ENCODE peak calls at places on chromosomes 3 and 15, in seven cellular contexts. Q is endothelial cell of umbilical vein; G is cardiac muscle cell; M is CD4-positive, alpha-beta memory T cell; F is WERI-Rb-1; I is AG04450; W is mesendoderm. C is an unnamed sample.

GRCh38 chr15:51336011-51336410 is 2.4 kb downstream of the CYP19A1 start:
- DNase-seq in Q (no peak), G (no peak), M (no peak), F (no peak), I (no peak), W (no peak), C (no peak)

GRCh38 chr3:139564290-139564861 is 24.8 kb upstream of the RBP1 start:
- DNase-seq in Q (no peak), G (peak; percentile 23), M (no peak), F (peak; percentile 59), I (no peak), W (peak; percentile 57), C (no peak)

GRCh38 chr3:177658354-177658753 is 461.1 kb upstream of the TBL1XR1 start:
- DNase-seq in Q (no peak), G (no peak), M (no peak), F (no peak), I (no peak), W (no peak), C (no peak)

GRCh38 chr3:46293991-46294833 is 52.0 kb downstream of the CCR3 start:
- DNase-seq in Q (no peak), G (no peak), M (no peak), F (no peak), I (no peak), W (no peak), C (no peak)

GRCh38 chr15:98000249-98001203 is 40.0 kb downstream of the ARRDC4 start:
- DNase-seq in Q (no peak), G (no peak), M (no peak), F (no peak), I (no peak), W (no peak), C (no peak)

GRCh38 chr15:96737408-96737807 is 406.9 kb downstream of the NR2F2 start:
- DNase-seq in Q (no peak), G (no peak), M (no peak), F (no peak), I (no peak), W (no peak), C (no peak)

GRCh38 chr3:55161256-55161655 is 233.4 kb upstream of the LRTM1 start:
- DNase-seq in Q (no peak), G (no peak), M (no peak), F (no peak), I (no peak), W (no peak), C (no peak)

GRCh38 chr3:168895419-168895818 is 768.1 kb downstream of the MECOM start:
- DNase-seq in Q (no peak), G (no peak), M (no peak), F (no peak), I (no peak), W (no peak), C (no peak)

GRCh38 chr15:66004618-66005262 is 135.4 kb downstream of the RAB11A start:
- DNase-seq in Q (peak; percentile 40), G (peak; percentile 83), M (no peak), F (no peak), I (no peak), W (peak; percentile 48), C (no peak)

GRCh38 chr3:157602424-157602823 is 99.2 kb upstream of the VEPH1 start:
- DNase-seq in Q (no peak), G (no peak), M (no peak), F (no peak), I (no peak), W (no peak), C (no peak)

GRCh38 chr3:37920156-37920686 is 58.5 kb downstream of the CTDSPL start:
- DNase-seq in Q (no peak), G (no peak), M (no peak), F (no peak), I (no peak), W (no peak), C (no peak)

GRCh38 chr3:15102256-15102655 is 3.3 kb upstream of the RBSN start:
- DNase-seq in Q (no peak), G (no peak), M (no peak), F (no peak), I (no peak), W (no peak), C (no peak)

GRCh38 chr3:161409069-161409468 is 37.8 kb upstream of the SPTSSB start:
- DNase-seq in Q (peak; percentile 61), G (no peak), M (peak; percentile 37), F (no peak), I (no peak), W (peak; percentile 76), C (no peak)

GRCh38 chr3:64216706-64217105 is 8.6 kb downstream of the PRICKLE2 start:
- DNase-seq in Q (peak; percentile 62), G (peak; percentile 16), M (no peak), F (no peak), I (no peak), W (peak; percentile 55), C (no peak)

GRCh38 chr15:49225572-49226281 is 55.7 kb downstream of the GALK2 start:
- DNase-seq in Q (peak; percentile 28), G (peak; percentile 79), M (no peak), F (peak; percentile 62), I (no peak), W (peak; percentile 92), C (no peak)

GRCh38 chr15:89808160-89808870 is 6.3 kb downstream of the ANPEP start:
- DNase-seq in Q (no peak), G (no peak), M (no peak), F (no peak), I (no peak), W (no peak), C (no peak)

GRCh38 chr3:188947983-188948657 is 223.7 kb upstream of the TPRG1 start:
- DNase-seq in Q (peak; percentile 84), G (peak; percentile 91), M (no peak), F (peak; percentile 76), I (no peak), W (peak; percentile 93), C (peak; percentile 85)

GRCh38 chr3:137199678-137200077 is 241.9 kb downstream of the IL20RB start:
- DNase-seq in Q (no peak), G (no peak), M (no peak), F (no peak), I (no peak), W (no peak), C (no peak)

GRCh38 chr3:128969993-128970740 is 23.7 kb downstream of the CFAP92 start:
- DNase-seq in Q (peak; percentile 55), G (peak; percentile 62), M (peak; percentile 58), F (peak; percentile 34), I (no peak), W (peak; percentile 44), C (no peak)

GRCh38 chr3:98721776-98722175 is 41.4 kb upstream of the ST3GAL6 start:
- DNase-seq in Q (no peak), G (no peak), M (no peak), F (no peak), I (no peak), W (no peak), C (no peak)

GRCh38 chr3:127672429-127673190 is at the start of gene ABTB1:
- DNase-seq in Q (peak; percentile 25), G (peak; percentile 85), M (peak; percentile 86), F (peak; percentile 84), I (no peak), W (peak; percentile 83), C (peak; percentile 83)

GRCh38 chr3:127675651-127676391 is 3.1 kb downstream of the ABTB1 start:
- DNase-seq in Q (no peak), G (no peak), M (no peak), F (no peak), I (no peak), W (no peak), C (no peak)

GRCh38 chr3:127673191-127674098 is 693 bp downstream of the ABTB1 start:
- DNase-seq in Q (peak; percentile 23), G (no peak), M (peak; percentile 57), F (peak; percentile 58), I (no peak), W (no peak), C (peak; percentile 60)

GRCh38 chr3:127674793-127675189 is 2.0 kb downstream of the ABTB1 start:
- DNase-seq in Q (no peak), G (no peak), M (no peak), F (no peak), I (no peak), W (no peak), C (no peak)

DNA sequence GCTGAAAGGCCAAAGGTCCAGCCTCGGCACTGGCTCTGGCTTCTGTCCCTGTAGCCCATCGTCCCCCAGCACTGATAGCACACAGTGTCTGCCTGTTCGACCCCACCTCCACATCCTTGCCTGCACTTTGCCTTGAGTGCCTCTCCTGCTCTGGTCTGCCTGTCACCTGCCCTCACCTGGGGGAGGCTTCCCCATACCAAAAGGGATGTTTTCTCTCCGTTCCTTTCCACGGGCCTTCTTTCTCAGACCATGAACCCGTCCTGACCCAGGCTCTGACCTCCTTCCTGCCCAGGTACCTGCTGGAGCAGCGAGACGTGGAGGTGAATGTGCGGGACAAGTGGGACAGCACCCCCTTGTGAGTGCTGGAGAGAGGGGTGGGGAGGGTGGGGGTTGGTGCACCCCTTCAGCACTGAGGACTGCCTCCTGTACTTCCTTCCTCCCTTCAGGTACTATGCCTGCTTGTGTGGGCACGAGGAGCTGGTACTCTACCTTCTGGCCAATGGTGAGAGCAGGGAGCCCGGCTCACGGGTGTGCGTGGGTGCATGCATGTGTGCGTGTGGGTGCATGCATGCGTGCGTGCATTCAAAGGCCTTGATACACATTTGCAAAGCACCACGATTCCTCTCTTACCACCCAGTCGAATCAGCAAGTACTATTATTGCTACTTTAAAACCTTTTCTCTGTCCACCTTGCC is 1.5 kb downstream of the ABTB1 start:
- DNase-seq in Q (no peak), G (no peak), M (no peak), F (no peak), I (no peak), W (no peak), C (peak; percentile 38)
- H3K27ac ChIP-seq in Q (no peak overlapping the region), G (no peak overlapping the region), M (no peak overlapping the region), F (no peak overlapping the region), I (no peak overlapping the region), W (no peak overlapping the region), C (no peak overlapping the region)

GRCh38 chr15:52857471-52857870 is 67.3 kb upstream of the ONECUT1 start:
- DNase-seq in Q (no peak), G (no peak), M (no peak), F (no peak), I (no peak), W (peak; percentile 60), C (no peak)
- H3K4me3 ChIP-seq in Q (no peak overlapping the region), G (no peak overlapping the region), M (no peak overlapping the region), F (no peak overlapping the region), I (no peak overlapping the region), W (no peak overlapping the region), C (no peak overlapping the region)

GRCh38 chr3:52270252-52270754 is 8.1 kb downstream of the WDR82 start:
- DNase-seq in Q (peak; percentile 93), G (no peak), M (no peak), F (no peak), I (no peak), W (no peak), C (no peak)
- H3K27ac ChIP-seq in Q (peak overlapping the region; percentile 66), G (peak overlapping the region; percentile 13), M (peak overlapping the region; percentile 74), F (no peak overlapping the region), I (no peak overlapping the region), W (no peak overlapping the region), C (no peak overlapping the region)

DNA sequence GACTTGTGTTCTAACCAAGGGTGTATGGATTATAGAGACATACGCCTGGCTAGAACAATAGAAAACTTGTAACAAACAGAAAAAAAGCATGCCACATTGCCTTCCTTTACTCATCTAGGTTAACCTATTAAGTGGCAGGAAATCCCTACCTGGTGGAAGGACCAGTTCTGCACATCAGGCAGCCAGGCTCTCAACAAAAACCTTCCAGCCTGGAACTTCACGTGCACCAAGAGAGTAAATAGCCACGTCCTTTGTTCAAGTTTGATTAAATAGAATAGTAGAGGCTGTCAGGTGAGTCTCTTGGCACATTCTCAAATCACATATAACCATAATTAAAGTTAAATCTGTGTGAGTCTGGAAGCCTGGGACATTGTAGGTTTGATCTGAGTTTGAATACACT is 85.0 kb upstream of the DPH6 start:
- DNase-seq in Q (no peak), G (no peak), M (no peak), F (no peak), I (no peak), W (no peak), C (no peak)
- H3K4me3 ChIP-seq in Q (no peak overlapping the region), G (no peak overlapping the region), M (no peak overlapping the region), F (no peak overlapping the region), I (no peak overlapping the region), W (no peak overlapping the region), C (no peak overlapping the region)

C was measured in RWPE2.